ENCODE peak calls at places on chromosomes 3 and 15, in nine cellular contexts. X is vagina, H is Peyer's patch, P is transverse colon, G is HCT116, M is prostate gland, F is tibial nerve, C is right lobe of liver, V is body of pancreas. W is an unnamed sample.

GRCh38 chr3:151346292-151346691 is 16.9 kb upstream of the P2RY13 start:
- DNase-seq in H (no peak), G (no peak), C (no peak), F (no peak), M (no peak), P (no peak), X (no peak), V (no peak), W (no peak)

GRCh38 chr3:8486945-8487344 is 14.7 kb upstream of the LMCD1 start:
- DNase-seq in G (no peak), V (peak), C (no peak), M (no peak), X (no peak), F (no peak), H (no peak), P (no peak), W (no peak)

GRCh38 chr15:44219073-44219472 is 24.0 kb upstream of the FRMD5 start:
- DNase-seq in M (no peak), V (no peak), X (no peak), P (no peak), H (no peak), G (no peak), F (no peak), C (no peak), W (no peak)

GRCh38 chr3:46579756-46580286 is 13.7 kb upstream of the LRRC2 start:
- DNase-seq in P (no peak), F (no peak), V (no peak), H (no peak), C (no peak), X (no peak), G (no peak), M (peak), W (no peak)

GRCh38 chr3:12832350-12833225 is 8.8 kb downstream of the RPL32 start:
- DNase-seq in H (no peak), F (no peak), M (no peak), V (no peak), X (no peak), C (no peak), P (no peak), G (no peak), W (no peak)

GRCh38 chr15:99507732-99508571 is 57.8 kb upstream of the MEF2A start:
- DNase-seq in V (no peak), G (no peak), M (peak), F (no peak), X (no peak), P (no peak), C (no peak), H (peak), W (peak)

GRCh38 chr15:26132786-26133185 is 269.7 kb upstream of the ATP10A start:
- DNase-seq in H (no peak), M (no peak), X (no peak), G (no peak), F (no peak), P (no peak), V (no peak), C (no peak), W (no peak)

GRCh38 chr3:25689226-25689625 is 24.5 kb upstream of the TOP2B start:
- DNase-seq in H (no peak), X (no peak), M (no peak), V (no peak), P (no peak), F (no peak), G (no peak), C (no peak), W (no peak)

GRCh38 chr3:112635674-112636073 is 5.3 kb downstream of the CCDC80 start:
- DNase-seq in F (peak), V (no peak), M (no peak), P (peak), C (no peak), X (no peak), G (no peak), H (no peak), W (peak)

DNA sequence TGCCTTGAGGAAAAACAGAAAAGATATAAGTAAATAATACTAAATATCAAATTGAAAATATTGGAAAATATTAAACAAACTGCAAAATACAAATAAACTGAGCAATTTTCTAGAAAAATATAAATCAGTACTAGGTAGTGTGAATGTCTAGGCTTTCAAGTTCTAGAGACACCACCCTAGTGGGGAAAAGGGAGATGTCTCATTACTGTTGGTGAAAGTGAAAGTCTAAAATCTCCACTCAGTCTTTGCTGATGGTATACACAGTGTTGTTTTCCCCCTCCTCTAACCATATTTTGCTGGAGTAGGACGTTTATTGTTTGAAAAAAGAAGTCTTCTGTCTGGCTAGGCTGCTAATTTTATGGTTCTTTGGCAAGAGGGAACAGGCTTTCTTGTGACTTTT is 1368.9 kb downstream of the OTOL1 start:
- DNase-seq in P (no peak), H (no peak), F (no peak), G (no peak), C (no peak), X (no peak), V (no peak), M (no peak), W (no peak)
- H3K4me3 ChIP-seq in P (no peak), H (no peak), F (no peak), G (no peak), C (no peak), X (no peak), V (no peak), M (no peak), W (no peak)

DNA sequence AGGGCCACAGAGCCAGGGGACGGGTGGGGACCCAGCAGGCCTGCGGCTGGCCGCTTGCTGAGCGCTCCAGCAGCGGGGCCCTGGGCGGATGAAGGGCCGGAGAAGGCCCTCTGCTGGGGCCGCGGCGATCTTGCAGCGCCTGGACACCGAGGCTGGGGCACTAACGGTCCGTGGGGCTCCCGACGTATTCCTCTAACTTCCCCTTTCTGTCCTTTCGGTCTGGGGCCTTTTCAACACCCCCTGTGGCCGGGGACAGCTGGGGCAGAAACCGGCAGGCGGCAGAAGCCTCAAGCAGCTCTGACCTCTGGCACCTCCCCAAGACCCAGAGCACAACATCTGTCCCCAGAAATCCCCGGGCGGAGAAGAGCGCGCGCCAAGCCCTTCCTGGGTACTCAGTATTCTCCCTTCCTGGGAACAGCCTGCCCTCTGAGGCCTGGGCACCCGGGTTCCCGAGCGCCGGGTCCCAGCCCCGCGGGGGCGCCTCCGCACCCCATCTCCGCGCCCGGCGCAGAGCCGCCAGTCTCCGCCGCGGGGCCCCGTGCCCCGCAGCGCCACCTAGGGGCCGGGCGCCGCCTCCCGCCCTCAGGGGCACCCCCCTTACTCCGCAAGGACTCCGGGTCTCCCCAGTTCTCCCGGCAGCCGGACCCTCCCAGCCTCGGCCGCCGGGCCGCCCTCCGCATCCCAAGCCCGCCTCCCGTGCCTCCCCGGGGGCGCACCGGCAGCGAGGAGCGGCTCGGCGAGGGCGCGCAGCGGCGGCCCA is 587 bp upstream of the SLCO3A1 start:
- DNase-seq in G (no peak), M (peak), F (peak), P (peak), H (peak), X (no peak), V (peak), C (peak), W (peak)
- TF ChIP-seq POLR2A in G (no peak), M (no peak), F (no peak), P (peak), H (no peak), X (no peak), V (peak), C (no peak), W (no peak)

GRCh38 chr3:128006061-128006470 is 46.2 kb upstream of the SEC61A1 start:
- DNase-seq in H (no peak), G (no peak), V (no peak), C (no peak), X (no peak), P (no peak), M (no peak), F (no peak), W (no peak)
- H3K4me3 ChIP-seq in H (no peak), G (no peak), V (no peak), C (no peak), X (no peak), P (no peak), M (no peak), F (no peak), W (no peak)

GRCh38 chr3:42022355-42022754 is 60.5 kb upstream of the ULK4 start:
- DNase-seq in F (no peak), X (no peak), P (no peak), G (no peak), V (no peak), M (no peak), C (no peak), H (no peak), W (no peak)

GRCh38 chr3:42023380-42023779 is 61.5 kb upstream of the ULK4 start:
- DNase-seq in M (no peak), V (no peak), X (no peak), C (no peak), G (no peak), F (no peak), H (no peak), P (no peak), W (no peak)

GRCh38 chr3:42025388-42026138 is 63.7 kb upstream of the ULK4 start:
- DNase-seq in P (peak), X (peak), F (peak), G (peak), V (peak), C (peak), H (peak), M (peak), W (peak)

GRCh38 chr3:42028474-42028873 is 62.7 kb upstream of the TRAK1 start:
- DNase-seq in G (no peak), X (no peak), F (no peak), M (no peak), H (no peak), C (no peak), P (no peak), V (no peak), W (no peak)

GRCh38 chr3:42024578-42025387 is 62.9 kb upstream of the ULK4 start:
- DNase-seq in P (no peak), X (no peak), M (no peak), F (no peak), G (no peak), V (no peak), H (no peak), C (no peak), W (no peak)
- TF ChIP-seq POLR2A in P (no peak), X (no peak), M (no peak), F (no peak), G (no peak), V (no peak), H (no peak), C (no peak), W (no peak)

GRCh38 chr15:47773163-47773562 is 55.9 kb downstream of the SEMA6D start:
- DNase-seq in V (no peak), H (no peak), X (no peak), M (no peak), F (no peak), P (no peak), G (no peak), C (no peak), W (no peak)

GRCh38 chr15:47781527-47781926 is 64.2 kb downstream of the SEMA6D start:
- DNase-seq in C (no peak), F (no peak), H (no peak), P (no peak), G (no peak), M (no peak), V (no peak), X (no peak), W (no peak)

GRCh38 chr15:47778263-47778770 is 61.0 kb downstream of the SEMA6D start:
- DNase-seq in C (no peak), F (no peak), P (no peak), M (no peak), X (no peak), V (no peak), H (no peak), G (no peak), W (no peak)
- H3K4me3 ChIP-seq in C (no peak), F (no peak), P (no peak), M (no peak), X (no peak), V (no peak), H (no peak), G (no peak), W (no peak)

GRCh38 chr3:69739204-69740102 is at the start of gene MITF:
- DNase-seq in G (peak), X (no peak), F (peak), H (peak), V (peak), M (peak), P (peak), C (peak), W (peak)
- TF ChIP-seq POLR2A in G (no peak), X (no peak), F (peak), H (no peak), V (peak), M (peak), P (peak), C (peak), W (peak)

GRCh38 chr15:88623061-88623460 is 1.9 kb downstream of the AEN start:
- DNase-seq in F (no peak), M (no peak), P (no peak), V (no peak), X (no peak), H (no peak), C (no peak), G (peak), W (no peak)
- H3K4me3 ChIP-seq in F (no peak), M (peak), P (no peak), V (no peak), X (peak), H (no peak), C (no peak), G (peak), W (no peak)

GRCh38 chr15:40875996-40876740 is 2.1 kb upstream of the RHOV start:
- DNase-seq in G (no peak), F (no peak), C (no peak), X (no peak), H (no peak), M (no peak), V (no peak), P (no peak), W (no peak)

GRCh38 chr15:40872791-40873526 is 1.1 kb downstream of the RHOV start:
- DNase-seq in P (no peak), X (no peak), V (peak), H (no peak), F (no peak), C (no peak), G (no peak), M (no peak), W (no peak)

GRCh38 chr15:40870716-40871115 is 3.3 kb downstream of the RHOV start:
- DNase-seq in V (peak), X (no peak), G (no peak), M (no peak), P (no peak), F (no peak), H (no peak), C (no peak), W (no peak)

GRCh38 chr15:40871749-40872617 is 2.1 kb downstream of the RHOV start:
- DNase-seq in P (peak), F (no peak), V (peak), M (peak), C (no peak), X (no peak), G (no peak), H (no peak), W (no peak)

DNA sequence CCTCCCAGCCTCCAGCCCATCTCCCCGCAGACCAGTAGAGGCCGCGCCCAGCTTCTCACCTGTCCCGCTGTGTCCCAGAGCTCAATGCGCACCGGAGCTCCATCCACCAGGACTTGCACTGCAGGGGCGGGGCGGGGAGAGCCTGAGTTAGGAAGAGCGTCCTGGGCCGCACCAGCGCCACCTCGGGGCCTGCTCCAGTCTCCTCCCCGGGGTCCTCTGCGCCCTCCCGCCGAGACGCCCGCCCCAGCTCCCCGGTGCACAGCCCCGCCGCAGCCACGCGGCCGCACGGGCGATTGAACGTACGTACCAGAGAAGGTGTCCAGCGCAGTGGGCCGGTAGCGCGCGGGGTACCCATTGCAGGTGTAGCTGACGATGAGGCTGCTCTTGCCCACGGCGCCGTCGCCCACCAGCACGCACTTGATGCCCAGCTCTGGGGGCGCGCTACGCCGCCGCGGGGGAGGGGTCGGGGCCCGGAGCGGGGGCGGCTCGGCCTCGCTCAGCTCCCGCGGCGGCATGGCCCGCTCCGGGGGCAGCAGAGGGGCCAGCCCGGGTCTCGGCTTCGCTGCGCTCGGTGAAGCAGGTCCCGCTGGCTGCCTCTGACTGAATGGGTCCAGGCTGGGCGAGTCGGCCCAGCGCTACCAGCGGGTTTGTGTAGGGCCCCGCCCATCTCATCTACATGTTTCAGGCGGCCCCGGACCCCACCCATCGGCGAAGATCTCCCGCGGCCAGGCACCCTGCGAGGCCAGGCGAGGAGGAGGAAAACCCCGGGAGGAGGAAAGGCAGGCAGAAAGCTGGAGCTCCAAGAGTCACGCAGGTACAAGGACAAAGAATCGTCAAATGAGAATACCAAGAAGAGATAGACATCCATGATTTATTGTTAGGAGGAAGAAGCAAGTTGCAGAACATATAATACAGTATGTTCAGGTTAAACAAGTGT is at the start of gene RHOV:
- DNase-seq in G (peak), M (peak), V (peak), C (peak), X (no peak), H (peak), P (peak), F (no peak), W (no peak)
- TF ChIP-seq POLR2A in G (peak), M (peak), V (peak), C (no peak), X (no peak), H (no peak), P (peak), F (no peak), W (no peak)

W was measured in uterus.